ENCODE peak calls at places on chromosomes 3 and 15, in nine cellular contexts. F, O, S, Q, Z, B, A, M and U are unnamed samples.

GRCh38 chr3:2920103-2920502 is 190.1 kb downstream of the IL5RA start:
- DNase-seq in F (no peak), O (no peak), S (no peak), Q (no peak), Z (no peak), B (no peak), A (no peak), M (no peak), U (no peak)

GRCh38 chr3:40268708-40269524 is 40.6 kb upstream of the EIF1B start:
- DNase-seq in F (no peak), O (no peak), S (no peak), Q (no peak), Z (no peak), B (no peak), A (no peak), M (no peak), U (no peak)

GRCh38 chr3:117754841-117755240 is 1045.3 kb downstream of the TUSC7 start:
- DNase-seq in F (no peak), O (no peak), S (no peak), Q (no peak), Z (no peak), B (no peak), A (no peak), M (no peak), U (no peak)

GRCh38 chr3:113678773-113679172 is 17.7 kb downstream of the USF3 start:
- DNase-seq in F (no peak), O (no peak), S (no peak), Q (no peak), Z (no peak), B (no peak), A (no peak), M (no peak), U (no peak)

GRCh38 chr3:134347516-134347915 is 26.7 kb downstream of the AMOTL2 start:
- DNase-seq in F (no peak), O (no peak), S (no peak), Q (no peak), Z (no peak), B (no peak), A (no peak), M (no peak), U (no peak)

GRCh38 chr3:16658004-16658932 is 53.0 kb upstream of the DAZL start:
- DNase-seq in F (no peak), O (peak; percentile 15), S (no peak), Q (no peak), Z (no peak), B (no peak), A (no peak), M (no peak), U (no peak)

GRCh38 chr15:92914103-92914499 is 14.0 kb downstream of the CHD2 start:
- DNase-seq in F (no peak), O (no peak), S (no peak), Q (no peak), Z (no peak), B (no peak), A (no peak), M (no peak), U (no peak)

GRCh38 chr15:88652456-88653199 is 13.8 kb downstream of the ISG20 start:
- DNase-seq in F (no peak), O (no peak), S (no peak), Q (no peak), Z (no peak), B (no peak), A (no peak), M (no peak), U (no peak)

GRCh38 chr3:140467104-140467577 is 210.7 kb upstream of the TRIM42 start:
- DNase-seq in F (no peak), O (no peak), S (no peak), Q (no peak), Z (no peak), B (no peak), A (no peak), M (no peak), U (no peak)

GRCh38 chr3:178474526-178474925 is 61.7 kb upstream of the KCNMB2 start:
- DNase-seq in F (no peak), O (no peak), S (no peak), Q (no peak), Z (no peak), B (no peak), A (no peak), M (no peak), U (no peak)

GRCh38 chr3:140470962-140471361 is 206.9 kb upstream of the TRIM42 start:
- DNase-seq in F (no peak), O (no peak), S (no peak), Q (no peak), Z (no peak), B (no peak), A (no peak), M (no peak), U (no peak)

GRCh38 chr3:98567646-98568280 is 25.6 kb downstream of the CPOX start:
- DNase-seq in F (no peak), O (no peak), S (no peak), Q (no peak), Z (no peak), B (no peak), A (no peak), M (no peak), U (no peak)

GRCh38 chr3:56839784-56840724 is 38.3 kb upstream of the ARHGEF3 start:
- DNase-seq in F (no peak), O (peak; percentile 38), S (no peak), Q (no peak), Z (no peak), B (no peak), A (no peak), M (peak; percentile 28), U (no peak)

GRCh38 chr3:12910356-12911099 is 69.2 kb upstream of the RPL32 start:
- DNase-seq in F (no peak), O (no peak), S (no peak), Q (no peak), Z (no peak), B (no peak), A (no peak), M (no peak), U (no peak)

GRCh38 chr3:36741285-36741684 is 23.1 kb downstream of the DCLK3 start:
- DNase-seq in F (no peak), O (no peak), S (no peak), Q (no peak), Z (no peak), B (no peak), A (no peak), M (no peak), U (no peak)

GRCh38 chr3:125054436-125055164 is 1.2 kb downstream of the HEG1 start:
- DNase-seq in F (no peak), O (no peak), S (no peak), Q (no peak), Z (no peak), B (no peak), A (no peak), M (no peak), U (peak; percentile 42)

GRCh38 chr15:64507293-64507802 is 47.0 kb downstream of the ZNF609 start:
- DNase-seq in F (peak; percentile 41), O (no peak), S (peak; percentile 7), Q (no peak), Z (no peak), B (peak; percentile 61), A (peak; percentile 33), M (no peak), U (peak; percentile 38)

GRCh38 chr3:33954956-33955355 is 156.5 kb downstream of the PDCD6IP start:
- DNase-seq in F (no peak), O (no peak), S (no peak), Q (no peak), Z (no peak), B (no peak), A (no peak), M (no peak), U (no peak)

GRCh38 chr3:190387578-190388213 is at the start of gene CLDN16:
- DNase-seq in F (no peak), O (no peak), S (no peak), Q (no peak), Z (no peak), B (no peak), A (no peak), M (no peak), U (no peak)

GRCh38 chr15:34889486-34889885 is 80.1 kb downstream of the AQR start:
- DNase-seq in F (no peak), O (no peak), S (no peak), Q (no peak), Z (no peak), B (no peak), A (no peak), M (no peak), U (no peak)

GRCh38 chr3:157356541-157356940 is 80.1 kb upstream of the PTX3 start:
- DNase-seq in F (no peak), O (no peak), S (no peak), Q (no peak), Z (no peak), B (no peak), A (no peak), M (no peak), U (no peak)